ENCODE peak calls at places on chromosomes 13 and 19, in seven cellular contexts. One of them, this sample, is unnamed.

GRCh38 chr19:39246951-39247669 is 1.5 kb downstream of the IFNL4 start:
- DNase-seq in right cardiac atrium: peak
- DNase-seq in CD8-positive, alpha-beta memory T cell: no peak
- DNase-seq in hepatocyte: no peak
- DNase-seq in trophoblast cell: no peak
- DNase-seq in adrenal gland: peak
- DNase-seq in tibial artery: no peak
- DNase-seq in this sample: no peak

GRCh38 chr13:51955281-51955771 is 55.9 kb downstream of the ATP7B start:
- DNase-seq in right cardiac atrium: no peak
- DNase-seq in CD8-positive, alpha-beta memory T cell: no peak
- DNase-seq in hepatocyte: no peak
- DNase-seq in trophoblast cell: no peak
- DNase-seq in adrenal gland: no peak
- DNase-seq in tibial artery: no peak
- DNase-seq in this sample: no peak

GRCh38 chr13:110867380-110867779 is 47.5 kb downstream of the ANKRD10 start:
- DNase-seq in right cardiac atrium: no peak
- DNase-seq in CD8-positive, alpha-beta memory T cell: no peak
- DNase-seq in hepatocyte: no peak
- DNase-seq in trophoblast cell: no peak
- DNase-seq in adrenal gland: no peak
- DNase-seq in tibial artery: no peak
- DNase-seq in this sample: no peak

GRCh38 chr19:5667751-5668271 is 12.5 kb downstream of the MICOS13 start:
- DNase-seq in right cardiac atrium: no peak
- DNase-seq in CD8-positive, alpha-beta memory T cell: no peak
- DNase-seq in hepatocyte: peak
- DNase-seq in trophoblast cell: peak
- DNase-seq in adrenal gland: no peak
- DNase-seq in tibial artery: no peak
- DNase-seq in this sample: no peak

GRCh38 chr13:29917573-29918091 is 67.2 kb upstream of the UBL3 start:
- DNase-seq in right cardiac atrium: no peak
- DNase-seq in CD8-positive, alpha-beta memory T cell: no peak
- DNase-seq in hepatocyte: no peak
- DNase-seq in trophoblast cell: no peak
- DNase-seq in adrenal gland: no peak
- DNase-seq in tibial artery: no peak
- DNase-seq in this sample: no peak

GRCh38 chr19:14053032-14053431 is 8.8 kb downstream of the PALM3 start:
- DNase-seq in right cardiac atrium: no peak
- DNase-seq in CD8-positive, alpha-beta memory T cell: no peak
- DNase-seq in hepatocyte: no peak
- DNase-seq in trophoblast cell: no peak
- DNase-seq in adrenal gland: no peak
- DNase-seq in tibial artery: no peak
- DNase-seq in this sample: no peak

GRCh38 chr13:26482451-26483197 is 74.9 kb upstream of the WASF3 start:
- DNase-seq in right cardiac atrium: no peak
- DNase-seq in CD8-positive, alpha-beta memory T cell: peak
- DNase-seq in hepatocyte: peak
- DNase-seq in trophoblast cell: peak
- DNase-seq in adrenal gland: peak
- DNase-seq in tibial artery: no peak
- DNase-seq in this sample: peak

GRCh38 chr19:32201661-32202060 is 143.7 kb upstream of the ZNF507 start:
- DNase-seq in right cardiac atrium: no peak
- DNase-seq in CD8-positive, alpha-beta memory T cell: no peak
- DNase-seq in hepatocyte: no peak
- DNase-seq in trophoblast cell: no peak
- DNase-seq in adrenal gland: no peak
- DNase-seq in tibial artery: peak
- DNase-seq in this sample: no peak

GRCh38 chr13:91369432-91369831 is 21.9 kb downstream of the MIR17HG start:
- DNase-seq in right cardiac atrium: no peak
- DNase-seq in CD8-positive, alpha-beta memory T cell: no peak
- DNase-seq in hepatocyte: no peak
- DNase-seq in trophoblast cell: no peak
- DNase-seq in adrenal gland: no peak
- DNase-seq in tibial artery: no peak
- DNase-seq in this sample: no peak

GRCh38 chr19:1041835-1042685 is 2.2 kb downstream of the ABCA7 start:
- DNase-seq in right cardiac atrium: peak
- DNase-seq in CD8-positive, alpha-beta memory T cell: no peak
- DNase-seq in hepatocyte: no peak
- DNase-seq in trophoblast cell: no peak
- DNase-seq in adrenal gland: no peak
- DNase-seq in tibial artery: peak
- DNase-seq in this sample: no peak

GRCh38 chr19:7550987-7551761 is 15.7 kb downstream of the PNPLA6 start:
- DNase-seq in right cardiac atrium: peak
- DNase-seq in CD8-positive, alpha-beta memory T cell: no peak
- DNase-seq in hepatocyte: peak
- DNase-seq in trophoblast cell: peak
- DNase-seq in adrenal gland: peak
- DNase-seq in tibial artery: peak
- DNase-seq in this sample: no peak

DNA sequence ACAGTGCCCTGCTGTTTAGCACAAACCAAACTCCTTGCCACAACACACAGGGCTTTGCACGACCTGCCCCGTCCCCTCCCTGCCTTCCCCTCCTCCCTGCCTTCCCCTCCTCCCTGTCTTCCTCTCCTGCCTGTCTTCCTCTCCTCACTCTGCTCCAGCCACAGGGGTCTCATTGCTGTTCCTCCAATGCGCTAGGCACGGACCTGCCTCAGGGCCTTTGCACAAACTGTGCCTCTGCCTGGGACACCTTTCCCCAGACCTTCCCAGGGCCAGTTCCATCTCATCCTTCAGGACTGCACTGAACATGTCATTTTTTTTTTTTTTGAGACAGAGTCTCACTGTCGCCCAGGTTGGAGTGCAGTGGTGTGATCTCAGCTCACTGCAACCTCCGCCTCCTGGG is 1.8 kb upstream of the CREB3L3 start:
- DNase-seq in right cardiac atrium: no peak
- DNase-seq in CD8-positive, alpha-beta memory T cell: no peak
- DNase-seq in hepatocyte: no peak
- DNase-seq in trophoblast cell: no peak
- DNase-seq in adrenal gland: no peak
- DNase-seq in tibial artery: no peak
- DNase-seq in this sample: no peak
- H3K27ac ChIP-seq in right cardiac atrium: no peak
- H3K27ac ChIP-seq in CD8-positive, alpha-beta memory T cell: no peak
- H3K27ac ChIP-seq in hepatocyte: no peak
- H3K27ac ChIP-seq in trophoblast cell: no peak
- H3K27ac ChIP-seq in adrenal gland: no peak
- H3K27ac ChIP-seq in tibial artery: no peak
- H3K27ac ChIP-seq in this sample: no peak

DNA sequence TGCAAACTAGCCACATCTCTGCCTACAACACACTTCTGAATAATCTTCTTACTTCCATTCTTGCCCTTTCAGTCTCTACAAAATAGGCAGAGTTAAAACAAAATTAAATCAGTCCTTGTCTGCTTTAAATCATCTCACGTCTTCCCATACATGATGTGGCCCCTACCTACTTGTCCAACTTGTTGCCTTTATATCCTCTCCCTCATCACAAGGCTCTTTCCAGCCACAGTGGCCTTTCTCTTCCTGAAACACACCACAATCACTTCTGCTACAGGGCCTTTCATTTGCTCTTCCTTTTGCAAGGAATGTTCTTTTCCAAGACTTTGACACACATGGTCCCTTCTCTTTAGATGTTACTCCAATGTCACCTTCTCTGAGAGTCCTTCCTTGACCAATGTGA is 1.7 kb downstream of the RBM26 start:
- DNase-seq in right cardiac atrium: no peak
- DNase-seq in CD8-positive, alpha-beta memory T cell: no peak
- DNase-seq in hepatocyte: no peak
- DNase-seq in trophoblast cell: no peak
- DNase-seq in adrenal gland: no peak
- DNase-seq in tibial artery: no peak
- DNase-seq in this sample: no peak
- H3K27ac ChIP-seq in right cardiac atrium: no peak
- H3K27ac ChIP-seq in CD8-positive, alpha-beta memory T cell: peak
- H3K27ac ChIP-seq in hepatocyte: no peak
- H3K27ac ChIP-seq in trophoblast cell: no peak
- H3K27ac ChIP-seq in adrenal gland: peak
- H3K27ac ChIP-seq in tibial artery: peak
- H3K27ac ChIP-seq in this sample: no peak

DNA sequence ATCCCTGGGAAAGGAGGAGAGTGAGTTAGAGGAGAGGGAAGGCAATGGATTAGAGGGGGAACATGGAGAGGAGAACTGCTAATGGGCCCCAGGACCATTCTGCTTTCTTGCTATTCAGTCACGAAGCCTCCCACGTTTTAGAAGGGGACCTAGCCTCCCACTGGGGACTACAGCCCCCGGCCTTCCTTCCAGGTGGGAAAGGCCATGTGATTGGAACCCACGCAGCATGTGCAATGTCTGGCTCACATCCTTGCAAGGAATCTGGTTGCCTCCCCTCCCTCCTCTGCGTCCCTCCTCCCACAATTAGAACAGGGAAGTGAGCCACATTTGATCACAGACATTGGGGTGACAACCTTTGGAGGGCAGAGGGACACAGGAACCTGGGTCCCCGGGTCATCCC is 22.5 kb upstream of the PLA2G4C start:
- DNase-seq in right cardiac atrium: peak
- DNase-seq in CD8-positive, alpha-beta memory T cell: no peak
- DNase-seq in hepatocyte: no peak
- DNase-seq in trophoblast cell: no peak
- DNase-seq in adrenal gland: no peak
- DNase-seq in tibial artery: no peak
- DNase-seq in this sample: no peak
- H3K27ac ChIP-seq in right cardiac atrium: no peak
- H3K27ac ChIP-seq in CD8-positive, alpha-beta memory T cell: no peak
- H3K27ac ChIP-seq in hepatocyte: no peak
- H3K27ac ChIP-seq in trophoblast cell: no peak
- H3K27ac ChIP-seq in adrenal gland: no peak
- H3K27ac ChIP-seq in tibial artery: no peak
- H3K27ac ChIP-seq in this sample: no peak

GRCh38 chr13:20053891-20054290 is 95.4 kb downstream of the ZMYM2 start:
- DNase-seq in right cardiac atrium: no peak
- DNase-seq in CD8-positive, alpha-beta memory T cell: no peak
- DNase-seq in hepatocyte: no peak
- DNase-seq in trophoblast cell: no peak
- DNase-seq in adrenal gland: no peak
- DNase-seq in tibial artery: no peak
- DNase-seq in this sample: no peak

GRCh38 chr13:20054586-20054985 is 96.1 kb downstream of the ZMYM2 start:
- DNase-seq in right cardiac atrium: no peak
- DNase-seq in CD8-positive, alpha-beta memory T cell: no peak
- DNase-seq in hepatocyte: no peak
- DNase-seq in trophoblast cell: peak
- DNase-seq in adrenal gland: no peak
- DNase-seq in tibial artery: no peak
- DNase-seq in this sample: no peak

GRCh38 chr13:20058476-20058875 is 99.9 kb downstream of the ZMYM2 start:
- DNase-seq in right cardiac atrium: no peak
- DNase-seq in CD8-positive, alpha-beta memory T cell: no peak
- DNase-seq in hepatocyte: no peak
- DNase-seq in trophoblast cell: no peak
- DNase-seq in adrenal gland: no peak
- DNase-seq in tibial artery: no peak
- DNase-seq in this sample: no peak

GRCh38 chr13:20057963-20058362 is 99.4 kb downstream of the ZMYM2 start:
- DNase-seq in right cardiac atrium: no peak
- DNase-seq in CD8-positive, alpha-beta memory T cell: no peak
- DNase-seq in hepatocyte: no peak
- DNase-seq in trophoblast cell: no peak
- DNase-seq in adrenal gland: no peak
- DNase-seq in tibial artery: no peak
- DNase-seq in this sample: no peak

GRCh38 chr13:20057214-20057613 is 98.7 kb downstream of the ZMYM2 start:
- DNase-seq in right cardiac atrium: no peak
- DNase-seq in CD8-positive, alpha-beta memory T cell: no peak
- DNase-seq in hepatocyte: no peak
- DNase-seq in trophoblast cell: no peak
- DNase-seq in adrenal gland: no peak
- DNase-seq in tibial artery: no peak
- DNase-seq in this sample: no peak
- H3K27ac ChIP-seq in right cardiac atrium: no peak
- H3K27ac ChIP-seq in CD8-positive, alpha-beta memory T cell: no peak
- H3K27ac ChIP-seq in hepatocyte: no peak
- H3K27ac ChIP-seq in trophoblast cell: no peak
- H3K27ac ChIP-seq in adrenal gland: no peak
- H3K27ac ChIP-seq in tibial artery: no peak
- H3K27ac ChIP-seq in this sample: no peak

GRCh38 chr19:35214766-35215422 is 13.6 kb downstream of the FAM187B start:
- DNase-seq in right cardiac atrium: no peak
- DNase-seq in CD8-positive, alpha-beta memory T cell: no peak
- DNase-seq in hepatocyte: no peak
- DNase-seq in trophoblast cell: no peak
- DNase-seq in adrenal gland: no peak
- DNase-seq in tibial artery: no peak
- DNase-seq in this sample: no peak

GRCh38 chr19:35211545-35212230 is 16.9 kb downstream of the FAM187B start:
- DNase-seq in right cardiac atrium: peak
- DNase-seq in CD8-positive, alpha-beta memory T cell: peak
- DNase-seq in hepatocyte: no peak
- DNase-seq in trophoblast cell: no peak
- DNase-seq in adrenal gland: peak
- DNase-seq in tibial artery: peak
- DNase-seq in this sample: no peak

GRCh38 chr19:35209646-35210045 is 18.9 kb downstream of the FAM187B start:
- DNase-seq in right cardiac atrium: no peak
- DNase-seq in CD8-positive, alpha-beta memory T cell: no peak
- DNase-seq in hepatocyte: no peak
- DNase-seq in trophoblast cell: no peak
- DNase-seq in adrenal gland: peak
- DNase-seq in tibial artery: no peak
- DNase-seq in this sample: no peak

GRCh38 chr19:35213678-35214632 is 14.6 kb downstream of the FAM187B start:
- DNase-seq in right cardiac atrium: peak
- DNase-seq in CD8-positive, alpha-beta memory T cell: peak
- DNase-seq in hepatocyte: peak
- DNase-seq in trophoblast cell: peak
- DNase-seq in adrenal gland: peak
- DNase-seq in tibial artery: peak
- DNase-seq in this sample: peak

DNA sequence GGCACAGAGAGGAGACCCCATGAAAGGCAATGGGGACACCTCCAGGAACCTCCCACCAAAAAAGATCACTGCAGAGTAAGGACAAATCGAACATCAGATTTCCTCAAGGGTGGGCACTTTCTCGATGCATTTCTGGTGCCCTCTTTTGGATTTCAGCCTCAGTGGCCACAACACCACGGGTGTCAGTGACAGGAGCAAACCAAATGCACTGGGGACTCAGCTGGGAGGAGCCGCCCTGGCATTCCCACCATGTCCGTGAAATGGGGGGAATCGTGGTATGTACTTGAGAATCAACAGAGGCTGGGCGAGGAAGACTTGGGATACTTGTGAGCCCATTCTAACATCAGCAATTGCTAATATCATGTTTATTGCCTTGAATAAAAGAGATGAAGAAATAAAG is 16.3 kb downstream of the FAM187B start:
- DNase-seq in right cardiac atrium: no peak
- DNase-seq in CD8-positive, alpha-beta memory T cell: no peak
- DNase-seq in hepatocyte: no peak
- DNase-seq in trophoblast cell: no peak
- DNase-seq in adrenal gland: no peak
- DNase-seq in tibial artery: no peak
- DNase-seq in this sample: no peak
- H3K27ac ChIP-seq in right cardiac atrium: peak
- H3K27ac ChIP-seq in CD8-positive, alpha-beta memory T cell: peak
- H3K27ac ChIP-seq in hepatocyte: no peak
- H3K27ac ChIP-seq in trophoblast cell: no peak
- H3K27ac ChIP-seq in adrenal gland: peak
- H3K27ac ChIP-seq in tibial artery: peak
- H3K27ac ChIP-seq in this sample: peak

This sample was measured in thoracic aorta.